ENCODE peak calls at places on chromosome 10, in four cellular contexts. L is left lung, J is WERI-Rb-1, C is psoas muscle. R is an unnamed sample.

GRCh38 chr10:72667207-72667864 is 24.6 kb upstream of the MCU start:
- DNase-seq in L (no peak), J (no peak), C (no peak), R (no peak)

GRCh38 chr10:5811387-5811821 is 1.8 kb downstream of the GDI2 start:
- DNase-seq in L (no peak), J (no peak), C (no peak), R (no peak)

GRCh38 chr10:14487511-14487909 is 156.8 kb upstream of the FRMD4A start:
- DNase-seq in L (no peak), J (no peak), C (no peak), R (no peak)

GRCh38 chr10:83592337-83592935 is 546.9 kb upstream of the GHITM start:
- DNase-seq in L (no peak), J (no peak), C (no peak), R (no peak)

GRCh38 chr10:38143587-38143986 is 49.5 kb downstream of the ZNF37A start:
- DNase-seq in L (no peak), J (no peak), C (no peak), R (no peak)

GRCh38 chr10:43819464-43820225 is 171.0 kb upstream of the ZNF32 start:
- DNase-seq in L (peak), J (no peak), C (no peak), R (no peak)

GRCh38 chr10:44016589-44017482 is 368.1 kb downstream of the CXCL12 start:
- DNase-seq in L (no peak), J (no peak), C (no peak), R (no peak)

GRCh38 chr10:117619200-117619599 is 76.7 kb downstream of the EMX2 start:
- DNase-seq in L (no peak), J (no peak), C (no peak), R (no peak)

GRCh38 chr10:49089789-49090595 is 25.3 kb downstream of the VSTM4 start:
- DNase-seq in L (no peak), J (no peak), C (no peak), R (no peak)

GRCh38 chr10:48509974-48510692 is 94.7 kb downstream of the ARHGAP22 start:
- DNase-seq in L (no peak), J (peak), C (no peak), R (no peak)

GRCh38 chr10:74755273-74755672 is 71.1 kb upstream of the KAT6B start:
- DNase-seq in L (no peak), J (no peak), C (no peak), R (no peak)

GRCh38 chr10:127872871-127873600 is 19.7 kb downstream of the CLRN3 start:
- DNase-seq in L (peak), J (no peak), C (no peak), R (no peak)

GRCh38 chr10:106392781-106393180 is 771.7 kb downstream of the SORCS1 start:
- DNase-seq in L (no peak), J (no peak), C (no peak), R (no peak)

GRCh38 chr10:60981012-60981411 is 37.0 kb upstream of the RHOBTB1 start:
- DNase-seq in L (no peak), J (no peak), C (no peak), R (no peak)

GRCh38 chr10:92024700-92025099 is 101.1 kb downstream of the BTAF1 start:
- DNase-seq in L (no peak), J (no peak), C (no peak), R (no peak)

GRCh38 chr10:110274072-110274627 is 30.6 kb downstream of the SMNDC1 start:
- DNase-seq in L (no peak), J (no peak), C (no peak), R (no peak)

GRCh38 chr10:119079572-119080520 is 771 bp downstream of the EIF3A start:
- DNase-seq in L (peak), J (peak), C (peak), R (peak)

GRCh38 chr10:5723692-5724091 is 39.1 kb downstream of the TASOR2 start:
- DNase-seq in L (no peak), J (no peak), C (no peak), R (no peak)

GRCh38 chr10:111539246-111539645 is 462.4 kb downstream of the ADRA2A start:
- DNase-seq in L (no peak), J (no peak), C (no peak), R (no peak)

GRCh38 chr10:24331457-24331856 is 122.5 kb downstream of the KIAA1217 start:
- DNase-seq in L (no peak), J (no peak), C (peak), R (peak)

GRCh38 chr10:7410800-7411670 is at the start of gene SFMBT2:
- DNase-seq in L (peak), J (no peak), C (peak), R (no peak)

GRCh38 chr10:76336213-76336963 is 905.0 kb downstream of the LRMDA start:
- DNase-seq in L (no peak), J (no peak), C (no peak), R (no peak)

GRCh38 chr10:118753331-118753730 is 1.4 kb downstream of the CACUL1 start:
- DNase-seq in L (no peak), J (no peak), C (no peak), R (no peak)

GRCh38 chr10:77604941-77605351 is 32.7 kb downstream of the KCNMA1 start:
- DNase-seq in L (no peak), J (no peak), C (no peak), R (peak)

GRCh38 chr10:111360260-111360925 is 283.6 kb downstream of the ADRA2A start:
- DNase-seq in L (no peak), J (peak), C (peak), R (no peak)

GRCh38 chr10:34745244-34745643 is 69.9 kb downstream of the PARD3 start:
- DNase-seq in L (no peak), J (no peak), C (no peak), R (no peak)

DNA sequence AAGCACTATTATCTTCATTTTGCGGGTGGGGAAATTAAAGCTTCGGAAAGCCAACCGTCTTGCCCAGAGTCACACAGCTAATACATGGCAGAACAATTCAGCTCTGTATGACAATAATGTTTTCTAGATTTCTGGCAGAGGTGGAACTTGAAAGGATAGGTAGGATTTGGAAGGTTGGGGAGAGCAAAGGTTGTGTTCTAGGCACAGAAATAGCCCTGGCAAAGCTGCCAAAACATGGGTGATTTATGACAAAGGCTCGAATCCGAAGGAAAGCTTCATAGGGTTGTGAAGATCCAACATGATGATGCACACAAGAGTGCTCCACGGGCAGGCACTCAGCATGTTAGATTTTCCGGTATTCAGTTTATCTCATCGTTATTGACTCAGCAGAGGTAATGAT is 19.2 kb downstream of the PDCD11 start:
- DNase-seq in L (no peak), J (no peak), C (no peak), R (no peak)
- H3K4me3 ChIP-seq in L (no peak), J (no peak), C (no peak), R (no peak)

GRCh38 chr10:86723009-86723408 is 33.4 kb upstream of the BMPR1A start:
- DNase-seq in L (no peak), J (no peak), C (no peak), R (no peak)
- TF ChIP-seq CTCF in L (no peak), J (no peak), C (no peak), R (no peak)

DNA sequence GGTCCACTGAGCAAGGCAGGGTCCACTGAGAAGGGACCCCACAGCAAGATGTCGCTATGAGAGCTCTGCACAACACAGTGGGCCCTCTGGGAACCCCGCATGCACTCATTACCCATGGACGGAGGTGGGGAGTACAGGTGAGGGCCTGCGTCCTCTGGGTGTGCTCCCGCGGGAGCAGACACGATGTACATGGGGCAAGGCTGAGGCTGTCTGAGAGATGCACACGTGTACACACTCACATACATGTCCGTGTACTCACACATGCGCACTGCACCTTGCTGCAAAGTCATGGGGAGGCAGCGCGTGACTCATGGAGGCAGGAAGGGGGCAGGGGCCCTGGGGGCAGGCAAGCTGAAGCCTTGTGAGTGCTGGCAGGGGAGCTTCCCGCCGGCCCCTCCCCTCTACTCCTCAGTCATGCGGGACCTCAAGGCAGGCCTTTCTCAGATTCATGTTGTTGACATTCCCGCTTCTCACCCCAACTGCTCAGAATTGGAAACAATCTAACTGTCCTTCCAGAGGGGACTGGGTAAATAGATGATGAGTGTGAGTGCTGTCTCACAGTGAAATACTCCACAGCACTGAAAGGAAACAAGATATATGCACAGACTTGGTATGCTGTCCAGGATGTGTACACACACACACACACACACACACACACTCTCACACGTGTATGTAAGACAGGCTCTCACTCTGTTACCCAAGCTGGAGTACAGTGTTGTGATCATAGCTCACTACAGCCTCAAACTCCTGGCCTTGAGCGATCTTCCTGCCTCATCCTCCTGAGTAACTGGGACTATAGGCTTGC is 40.0 kb downstream of the GOLGA7B start:
- DNase-seq in L (peak), J (no peak), C (no peak), R (no peak)
- H3K4me3 ChIP-seq in L (no peak), J (no peak), C (no peak), R (no peak)

DNA sequence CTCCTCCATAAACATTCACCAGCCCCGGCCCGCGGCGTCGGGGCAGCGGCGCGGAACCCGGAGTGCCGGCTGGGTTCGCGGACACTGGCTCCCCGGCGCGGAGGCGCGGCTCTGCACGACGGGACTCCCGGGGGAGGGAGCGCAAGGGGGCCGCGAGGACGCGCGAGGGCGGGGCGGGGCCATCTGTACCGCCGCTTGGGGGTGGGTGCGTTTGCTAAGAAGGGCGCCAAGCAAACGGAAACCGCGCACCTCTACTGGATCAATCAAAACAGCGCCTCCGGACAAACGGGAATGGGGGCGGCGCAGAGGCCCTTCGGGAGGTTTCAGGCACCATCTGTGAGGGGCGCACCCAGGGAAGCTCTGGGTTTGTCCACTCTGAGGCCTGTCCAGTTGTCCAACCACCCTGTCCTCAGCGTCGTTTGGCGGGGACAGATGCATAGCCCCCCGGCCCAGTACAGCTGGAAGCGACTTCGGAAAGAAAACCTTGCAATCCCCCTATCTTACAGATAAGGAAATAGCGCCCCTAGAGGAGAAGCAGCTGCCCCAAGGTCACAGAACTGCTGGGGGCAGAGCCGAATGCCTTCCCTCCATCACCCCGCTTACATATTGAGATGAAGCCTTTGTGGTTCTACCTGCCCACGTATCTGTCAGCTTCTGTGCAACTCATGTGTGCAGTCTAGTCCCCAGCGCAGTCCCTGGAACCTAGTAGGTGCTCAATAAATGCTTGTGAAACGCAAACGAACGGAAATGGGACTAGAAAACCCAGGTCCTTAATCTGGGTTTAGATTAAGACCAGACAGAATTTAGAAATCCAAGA is 10.7 kb upstream of the SLIT1 start:
- DNase-seq in L (no peak), J (peak), C (peak), R (peak)
- TF ChIP-seq CTCF in L (peak), J (peak), C (peak), R (no peak)

DNA sequence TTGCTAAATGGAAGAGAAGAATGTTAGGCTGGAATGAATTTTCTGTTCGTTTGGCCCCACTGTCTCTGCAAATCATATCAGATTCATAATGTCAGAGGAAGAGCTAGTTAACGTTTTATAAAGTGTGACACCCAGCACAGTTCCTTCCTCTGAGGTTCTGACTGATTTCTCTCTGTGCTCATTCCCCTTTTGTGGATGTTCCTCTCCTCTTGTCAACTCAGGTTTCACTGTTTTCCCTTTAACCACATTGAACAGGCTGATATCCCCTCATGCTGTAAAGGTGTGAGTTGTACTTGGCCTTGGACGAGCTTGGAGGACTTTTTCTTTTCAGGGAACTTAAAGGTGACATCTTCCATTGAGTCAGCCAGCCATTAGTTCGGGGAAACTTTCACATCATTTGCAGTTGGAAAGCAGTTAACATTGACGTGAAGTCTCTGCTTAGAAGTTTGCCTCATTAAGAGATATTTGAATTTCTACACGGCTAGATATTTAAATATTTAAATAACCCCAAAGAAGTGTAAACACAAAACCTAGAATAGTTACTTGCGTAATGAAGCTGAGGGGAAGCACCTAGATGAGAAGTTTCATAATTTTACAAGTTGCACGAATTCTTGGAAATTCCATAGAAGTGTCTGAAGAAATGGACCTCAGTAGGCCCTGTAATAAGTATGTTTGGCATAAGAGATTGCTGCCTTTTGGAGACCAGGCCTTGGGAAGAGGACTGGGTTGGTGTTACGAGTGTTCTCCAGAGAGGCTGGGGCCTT is 101.5 kb upstream of the EGR2 start:
- DNase-seq in L (no peak), J (no peak), C (no peak), R (no peak)
- H3K4me3 ChIP-seq in L (no peak), J (no peak), C (no peak), R (no peak)

GRCh38 chr10:132394936-132395703 is 1.9 kb upstream of the PWWP2B start:
- DNase-seq in L (peak), J (no peak), C (peak), R (no peak)

GRCh38 chr10:132395704-132396494 is 1.1 kb upstream of the PWWP2B start:
- DNase-seq in L (peak), J (peak), C (peak), R (no peak)

GRCh38 chr10:132397036-132397541 is at the start of gene PWWP2B:
- DNase-seq in L (peak), J (no peak), C (peak), R (no peak)

GRCh38 chr10:132397671-132398565 is 918 bp downstream of the PWWP2B start:
- DNase-seq in L (peak), J (peak), C (peak), R (no peak)

DNA sequence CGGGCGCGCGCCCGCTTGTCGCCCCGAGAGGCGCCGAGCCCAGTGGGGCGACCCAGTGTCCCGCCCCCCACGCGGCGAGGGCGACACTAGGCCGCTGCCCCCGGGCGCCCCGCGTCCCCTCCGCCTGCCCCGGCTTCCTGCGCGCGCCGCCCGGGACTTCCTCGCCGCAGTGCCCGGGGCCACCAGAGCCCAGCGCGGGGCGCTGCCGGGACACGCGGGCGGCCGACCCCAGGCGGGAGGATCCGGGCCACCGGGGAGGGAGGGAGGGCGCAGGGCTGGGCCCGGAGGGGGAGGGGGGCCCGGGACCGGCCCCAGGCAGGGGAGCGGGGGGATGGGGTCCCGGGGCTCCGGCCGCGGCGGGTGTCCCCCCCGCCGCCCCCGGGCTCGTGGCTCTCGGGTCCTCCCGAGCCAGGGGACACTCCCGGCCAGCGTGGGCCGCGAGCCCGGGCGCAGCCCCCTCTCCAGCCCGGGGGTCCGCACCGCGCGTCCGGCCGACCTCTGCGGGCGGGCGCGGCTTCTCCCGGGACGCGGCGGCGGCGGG is 435 bp upstream of the PWWP2B start:
- DNase-seq in L (peak), J (peak), C (peak), R (no peak)
- TF ChIP-seq CTCF in L (no peak), J (peak), C (peak), R (peak)

DNA sequence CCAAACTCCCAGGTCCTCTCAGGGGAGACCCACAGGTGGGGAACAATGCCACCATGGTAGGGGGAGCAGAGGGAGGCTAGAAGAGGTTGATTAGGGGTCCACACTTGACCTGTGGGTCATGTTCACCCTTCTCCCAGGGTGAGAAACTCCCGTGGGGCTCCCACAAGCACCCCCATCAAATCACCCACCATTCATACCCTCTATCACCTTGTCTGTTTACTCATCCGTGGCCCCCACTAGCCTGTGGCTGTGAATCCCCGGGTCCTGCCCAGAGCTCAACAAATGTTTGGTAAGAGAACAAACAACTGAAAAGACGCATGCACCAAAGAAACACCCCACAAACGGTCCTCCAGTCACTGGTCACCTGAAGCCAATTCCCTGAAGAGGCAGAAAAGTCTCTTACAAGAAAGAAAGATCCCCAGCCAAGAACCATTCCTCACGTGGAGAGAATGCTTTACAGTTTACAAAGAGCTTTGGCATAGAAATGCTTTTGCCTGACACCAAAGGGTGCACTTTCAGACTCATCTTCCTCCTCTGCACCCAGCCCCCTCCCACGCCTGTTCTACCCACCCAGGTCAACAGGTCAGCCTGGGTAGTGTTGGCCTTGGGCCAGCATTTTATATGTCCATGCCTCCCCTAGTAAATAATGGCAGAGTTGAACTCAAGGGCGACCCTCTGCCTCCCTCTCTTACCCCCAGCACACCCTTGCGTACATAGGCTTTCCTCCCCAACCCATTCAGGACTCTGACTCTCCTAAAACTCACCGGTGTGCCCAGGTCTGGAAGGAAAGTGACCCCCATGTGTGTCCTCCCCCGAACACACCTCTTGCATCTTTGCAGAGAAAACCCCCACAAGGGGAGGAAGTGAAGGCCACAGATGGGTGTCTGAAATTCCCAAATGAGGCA is 1.8 kb downstream of the ZCCHC24 start:
- DNase-seq in L (no peak), J (no peak), C (no peak), R (no peak)
- H3K4me3 ChIP-seq in L (peak), J (no peak), C (peak), R (peak)

R was measured in breast epithelium.